ENCODE peak calls at places on chromosomes 2 and 18, in four cellular contexts. F is astrocyte of the spinal cord, X is kidney, V is B cell. G is an unnamed sample.

GRCh38 chr18:76875390-76876330 is 53.3 kb downstream of the ZNF236 start:
- DNase-seq in F (peak), X (no peak), V (peak), G (no peak)

GRCh38 chr18:66235206-66235605 is 368.7 kb downstream of the CDH19 start:
- DNase-seq in F (no peak), V (no peak), X (no peak), G (no peak)

GRCh38 chr2:3728104-3729054 is 25.0 kb downstream of the DCDC2C start:
- DNase-seq in V (no peak), F (peak), X (no peak), G (no peak)

GRCh38 chr2:53036196-53036595 is 731.4 kb upstream of the CHAC2 start:
- DNase-seq in X (no peak), V (no peak), F (peak), G (no peak)

GRCh38 chr2:31997653-31998052 is 13.2 kb downstream of the MEMO1 start:
- DNase-seq in F (peak), X (no peak), V (no peak), G (no peak)

GRCh38 chr2:70561893-70562292 is 8.3 kb upstream of the TGFA start:
- DNase-seq in F (no peak), V (no peak), X (no peak), G (no peak)

GRCh38 chr2:160253440-160254296 is 53.6 kb upstream of the ITGB6 start:
- DNase-seq in V (no peak), X (no peak), F (peak), G (no peak)

GRCh38 chr18:44733069-44733753 is 52.5 kb downstream of the SETBP1 start:
- DNase-seq in F (peak), V (no peak), X (no peak), G (no peak)

GRCh38 chr2:225013432-225014048 is 28.7 kb downstream of the DOCK10 start:
- DNase-seq in F (no peak), X (no peak), V (no peak), G (no peak)

GRCh38 chr2:227890495-227891079 is 19.2 kb downstream of the DAW1 start:
- DNase-seq in F (peak), X (no peak), V (no peak), G (peak)

GRCh38 chr2:36387258-36387916 is 31.8 kb downstream of the CRIM1 start:
- DNase-seq in X (no peak), F (no peak), V (no peak), G (no peak)

GRCh38 chr2:236882074-236882473 is 203.6 kb upstream of the COPS8 start:
- DNase-seq in V (no peak), X (no peak), F (peak), G (no peak)

GRCh38 chr2:60899230-60899891 is 18.0 kb downstream of the REL start:
- DNase-seq in V (no peak), F (no peak), X (no peak), G (peak)

GRCh38 chr2:13003500-13003899 is 286.8 kb downstream of the TRIB2 start:
- DNase-seq in V (no peak), X (no peak), F (no peak), G (no peak)

GRCh38 chr2:131008967-131009366 is 84.3 kb downstream of the FAM168B start:
- DNase-seq in X (no peak), F (no peak), V (no peak), G (no peak)

GRCh38 chr2:152409691-152410597 is 75.0 kb downstream of the FMNL2 start:
- DNase-seq in F (peak), X (no peak), V (no peak), G (no peak)

GRCh38 chr2:157894694-157895450 is 18.7 kb upstream of the ACVR1 start:
- DNase-seq in X (no peak), V (no peak), F (peak), G (no peak)

GRCh38 chr2:237438082-237438925 is 24.3 kb upstream of the COL6A3 start:
- DNase-seq in V (no peak), F (no peak), X (no peak), G (no peak)

GRCh38 chr2:215920244-215921100 is 92.9 kb downstream of the MREG start:
- DNase-seq in V (peak), X (no peak), F (peak), G (peak)

GRCh38 chr18:55236150-55236931 is 277.1 kb upstream of the CCDC68 start:
- DNase-seq in X (no peak), V (no peak), F (peak), G (peak)

GRCh38 chr2:71682341-71682740 is 229.0 kb downstream of the DYSF start:
- DNase-seq in X (peak), F (no peak), V (no peak), G (no peak)

GRCh38 chr2:101329026-101329425 is 20.5 kb upstream of the RNF149 start:
- DNase-seq in X (no peak), F (no peak), V (no peak), G (no peak)

GRCh38 chr2:52145005-52145404 is 1113.1 kb upstream of the NRXN1 start:
- DNase-seq in V (no peak), X (no peak), F (peak), G (no peak)

GRCh38 chr2:119650971-119651370 is 28.0 kb upstream of the TMEM177 start:
- DNase-seq in F (no peak), V (no peak), X (no peak), G (no peak)

GRCh38 chr18:23703987-23704384 is 14.7 kb downstream of the LAMA3 start:
- DNase-seq in V (no peak), X (no peak), F (no peak), G (no peak)

GRCh38 chr2:29920130-29920577 is 1.2 kb downstream of the ALK start:
- DNase-seq in X (peak), F (peak), V (no peak), G (no peak)

GRCh38 chr2:100924520-100925451 is 77.3 kb upstream of the RPL31 start:
- DNase-seq in F (peak), X (no peak), V (no peak), G (peak)

GRCh38 chr2:43399515-43400245 is 173.3 kb upstream of the ZFP36L2 start:
- DNase-seq in X (no peak), F (peak), V (no peak), G (no peak)

GRCh38 chr2:13046557-13047165 is 329.9 kb downstream of the TRIB2 start:
- DNase-seq in X (no peak), F (peak), V (no peak), G (no peak)

GRCh38 chr2:158321264-158321663 is 135.3 kb downstream of the CCDC148 start:
- DNase-seq in F (peak), X (no peak), V (no peak), G (no peak)

GRCh38 chr2:134457353-134457752 is 203.5 kb downstream of the MGAT5 start:
- DNase-seq in X (no peak), V (no peak), F (no peak), G (no peak)

GRCh38 chr2:127143851-127144782 is 37.2 kb upstream of the BIN1 start:
- DNase-seq in V (no peak), F (peak), X (peak), G (no peak)

GRCh38 chr18:47184419-47185050 is 8.4 kb upstream of the IER3IP1 start:
- DNase-seq in F (no peak), V (no peak), X (no peak), G (no peak)

GRCh38 chr2:25372405-25373268 is 30.9 kb upstream of the DNMT3A start:
- DNase-seq in X (no peak), V (no peak), F (no peak), G (no peak)

GRCh38 chr2:60136913-60137312 is 416.5 kb downstream of the BCL11A start:
- DNase-seq in F (no peak), V (no peak), X (no peak), G (no peak)

GRCh38 chr2:200507179-200507578 is 2.7 kb downstream of the KCTD18 start:
- DNase-seq in X (no peak), V (no peak), F (no peak), G (no peak)

GRCh38 chr2:120956486-120957156 is 221.0 kb downstream of the GLI2 start:
- DNase-seq in V (no peak), F (no peak), X (no peak), G (no peak)

GRCh38 chr2:120959426-120959825 is 223.8 kb downstream of the GLI2 start:
- DNase-seq in V (no peak), F (peak), X (peak), G (no peak)

GRCh38 chr2:120960994-120961393 is 225.3 kb downstream of the GLI2 start:
- DNase-seq in X (no peak), F (no peak), V (no peak), G (no peak)

GRCh38 chr2:120957905-120958304 is 222.2 kb downstream of the GLI2 start:
- DNase-seq in X (no peak), V (no peak), F (no peak), G (no peak)

GRCh38 chr2:120958623-120959366 is 223.1 kb downstream of the GLI2 start:
- DNase-seq in V (no peak), F (peak), X (no peak), G (no peak)
- TF ChIP-seq CTCF in V (no peak), F (peak), X (no peak), G (peak)

GRCh38 chr2:141151611-141152286 is 979.1 kb downstream of the LRP1B start:
- DNase-seq in X (no peak), F (no peak), V (no peak), G (no peak)
- TF ChIP-seq CTCF in X (no peak), F (no peak), V (no peak), G (no peak)

DNA sequence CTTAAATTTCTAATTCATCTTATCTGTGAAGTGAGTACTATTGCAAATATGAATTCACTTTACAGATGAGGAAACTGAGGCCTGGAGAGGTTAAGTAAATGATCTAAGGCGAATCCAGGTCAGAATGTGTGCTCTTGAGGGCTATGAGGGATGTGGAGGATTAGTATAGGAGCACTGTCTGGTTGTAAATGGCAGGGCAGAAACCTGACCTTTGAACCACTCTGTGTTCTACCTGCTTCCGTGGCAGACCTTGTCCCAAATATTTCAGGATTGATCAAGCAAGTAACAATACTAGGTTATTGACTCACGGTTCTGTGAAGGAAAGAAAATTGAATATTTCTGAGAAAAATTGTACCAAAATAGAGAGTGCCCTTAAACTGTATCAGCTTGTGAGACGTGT is 74.7 kb downstream of the PTPRM start:
- DNase-seq in X (no peak), V (no peak), F (no peak), G (no peak)
- TF ChIP-seq CTCF in X (no peak), V (no peak), F (no peak), G (no peak)

GRCh38 chr2:162073776-162074578 is at the start of gene DPP4:
- DNase-seq in V (no peak), X (peak), F (no peak), G (no peak)
- TF ChIP-seq CTCF in V (no peak), X (no peak), F (no peak), G (no peak)

GRCh38 chr2:33678447-33678846 is 79.3 kb upstream of the FAM98A start:
- DNase-seq in X (no peak), F (no peak), V (no peak), G (no peak)

GRCh38 chr2:33680906-33681305 is 81.8 kb upstream of the FAM98A start:
- DNase-seq in V (no peak), X (no peak), F (no peak), G (no peak)

DNA sequence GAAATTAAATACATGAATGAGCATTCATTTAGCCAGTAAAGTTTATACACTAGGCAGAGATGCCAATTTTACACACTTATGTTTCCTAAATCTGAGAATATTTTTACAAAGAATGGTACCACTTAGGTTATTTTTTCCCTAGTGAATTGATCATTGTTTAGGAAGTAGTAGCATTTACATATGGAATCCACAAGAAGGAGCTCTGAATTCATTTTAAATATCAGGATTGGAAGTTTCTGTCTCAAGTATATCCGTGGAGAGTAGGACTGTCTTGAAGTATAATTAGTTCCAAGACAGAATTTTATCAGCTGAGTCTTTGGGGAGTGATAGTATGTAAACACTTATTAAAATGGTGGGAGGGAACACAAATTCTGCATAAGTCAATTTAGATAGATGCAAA is 82.2 kb upstream of the FAM98A start:
- DNase-seq in X (no peak), V (no peak), F (peak), G (no peak)
- TF ChIP-seq CTCF in X (no peak), V (no peak), F (peak), G (no peak)

GRCh38 chr18:10032331-10032979 is 118.6 kb downstream of the VAPA start:
- DNase-seq in V (peak), X (peak), F (no peak), G (no peak)
- TF ChIP-seq CTCF in V (peak), X (peak), F (peak), G (no peak)

DNA sequence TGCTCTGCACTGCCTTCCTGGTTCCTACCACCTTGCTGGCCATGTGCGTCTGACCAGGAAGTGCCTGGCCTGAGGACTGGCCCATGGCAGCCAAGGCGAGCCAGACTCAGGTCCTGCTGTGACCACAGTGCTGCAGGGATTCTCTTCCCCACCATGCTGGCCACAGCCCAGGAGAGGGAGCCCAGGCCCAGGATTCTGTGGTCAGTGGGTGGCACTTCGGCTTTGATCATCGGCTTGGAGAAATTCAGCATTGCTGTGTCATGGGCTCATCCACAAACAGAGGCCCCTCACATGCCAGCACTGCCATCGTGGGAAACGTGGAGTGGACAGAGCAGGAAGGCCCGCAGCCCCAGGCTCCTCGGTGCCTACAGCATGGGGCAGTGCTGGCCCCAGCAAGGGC is 211.6 kb downstream of the SEPTIN10 start:
- DNase-seq in X (no peak), V (no peak), F (peak), G (no peak)
- TF ChIP-seq CTCF in X (no peak), V (no peak), F (no peak), G (no peak)